ENCODE peak calls at places on chromosomes 16 and 17, in six cellular contexts. Y, Z, F, R, E and U are unnamed samples.
A peak's percentile ranks its signal among the peaks of the same experiment; 100 is the strongest.

GRCh38 chr16:69814078-69814477 is 51.9 kb downstream of the WWP2 start:
- DNase-seq in Y (no peak), Z (no peak), F (no peak), R (no peak), E (no peak), U (no peak)

GRCh38 chr17:1050996-1051925 is 54.3 kb downstream of the TIMM22 start:
- DNase-seq in Y (no peak), Z (no peak), F (no peak), R (no peak), E (no peak), U (no peak)

GRCh38 chr17:66373944-66374817 is 71.8 kb downstream of the PRKCA start:
- DNase-seq in Y (no peak), Z (no peak), F (no peak), R (no peak), E (peak; percentile 77), U (peak; percentile 24)

GRCh38 chr17:66964930-66965800 is 658 bp downstream of the CACNG4 start:
- DNase-seq in Y (peak; percentile 84), Z (no peak), F (peak; percentile 30), R (no peak), E (peak; percentile 99), U (peak; percentile 87)

GRCh38 chr16:67115649-67116048 is 5.9 kb downstream of the PHAF1 start:
- DNase-seq in Y (no peak), Z (no peak), F (no peak), R (peak; percentile 75), E (no peak), U (no peak)

GRCh38 chr17:48241131-48241591 is 133.6 kb downstream of the SNX11 start:
- DNase-seq in Y (no peak), Z (peak; percentile 18), F (peak; percentile 85), R (peak; percentile 80), E (no peak), U (no peak)

GRCh38 chr16:84182680-84183571 is 3.9 kb downstream of the TAF1C start:
- DNase-seq in Y (no peak), Z (no peak), F (no peak), R (no peak), E (no peak), U (no peak)

GRCh38 chr16:50093607-50094570 is 28.1 kb downstream of the HEATR3 start:
- DNase-seq in Y (no peak), Z (no peak), F (no peak), R (no peak), E (no peak), U (no peak)

GRCh38 chr16:76910931-76911330 is 280.1 kb upstream of the MON1B start:
- DNase-seq in Y (no peak), Z (peak; percentile 47), F (no peak), R (peak; percentile 93), E (no peak), U (no peak)

GRCh38 chr16:84450176-84450865 is 54.1 kb downstream of the MEAK7 start:
- DNase-seq in Y (no peak), Z (no peak), F (no peak), R (no peak), E (no peak), U (no peak)

GRCh38 chr17:46782250-46782953 is 36.1 kb downstream of the WNT3 start:
- DNase-seq in Y (peak; percentile 75), Z (no peak), F (peak; percentile 38), R (no peak), E (peak; percentile 82), U (no peak)

GRCh38 chr17:835263-835662 is 53.1 kb downstream of the MRM3 start:
- DNase-seq in Y (no peak), Z (peak; percentile 97), F (no peak), R (peak; percentile 99), E (no peak), U (no peak)

GRCh38 chr16:50394215-50394802 is 25.5 kb upstream of the BRD7 start:
- DNase-seq in Y (no peak), Z (no peak), F (peak; percentile 20), R (no peak), E (no peak), U (no peak)

GRCh38 chr16:11632455-11632921 is 35.8 kb upstream of the SNN start:
- DNase-seq in Y (no peak), Z (peak; percentile 66), F (no peak), R (peak; percentile 88), E (no peak), U (no peak)

GRCh38 chr17:38341035-38341721 is 2.6 kb downstream of the GPR179 start:
- DNase-seq in Y (peak; percentile 40), Z (no peak), F (no peak), R (peak; percentile 25), E (peak; percentile 84), U (no peak)

GRCh38 chr16:19840524-19841110 is 44.0 kb downstream of the GPRC5B start:
- DNase-seq in Y (no peak), Z (no peak), F (no peak), R (no peak), E (no peak), U (peak; percentile 38)

GRCh38 chr16:28318042-28318597 is 25.8 kb downstream of the SBK1 start:
- DNase-seq in Y (no peak), Z (no peak), F (no peak), R (no peak), E (no peak), U (no peak)

GRCh38 chr16:75087040-75087979 is 29.3 kb downstream of the LDHD start:
- DNase-seq in Y (no peak), Z (peak; percentile 31), F (peak; percentile 18), R (peak; percentile 89), E (peak; percentile 36), U (no peak)

GRCh38 chr17:31327534-31328526 is 6.4 kb upstream of the EVI2A start:
- DNase-seq in Y (no peak), Z (no peak), F (no peak), R (peak; percentile 85), E (no peak), U (no peak)

GRCh38 chr17:78272181-78272913 is 40.9 kb downstream of the TMEM235 start:
- DNase-seq in Y (peak; percentile 67), Z (no peak), F (peak; percentile 35), R (peak; percentile 63), E (peak; percentile 15), U (no peak)

GRCh38 chr17:49191917-49192741 is 18.2 kb downstream of the GNGT2 start:
- DNase-seq in Y (peak; percentile 91), Z (peak; percentile 62), F (peak; percentile 94), R (peak; percentile 84), E (peak; percentile 88), U (peak; percentile 93)

GRCh38 chr16:73433493-73434307 is 385.8 kb upstream of the ZFHX3 start:
- DNase-seq in Y (no peak), Z (no peak), F (no peak), R (no peak), E (no peak), U (no peak)

DNA sequence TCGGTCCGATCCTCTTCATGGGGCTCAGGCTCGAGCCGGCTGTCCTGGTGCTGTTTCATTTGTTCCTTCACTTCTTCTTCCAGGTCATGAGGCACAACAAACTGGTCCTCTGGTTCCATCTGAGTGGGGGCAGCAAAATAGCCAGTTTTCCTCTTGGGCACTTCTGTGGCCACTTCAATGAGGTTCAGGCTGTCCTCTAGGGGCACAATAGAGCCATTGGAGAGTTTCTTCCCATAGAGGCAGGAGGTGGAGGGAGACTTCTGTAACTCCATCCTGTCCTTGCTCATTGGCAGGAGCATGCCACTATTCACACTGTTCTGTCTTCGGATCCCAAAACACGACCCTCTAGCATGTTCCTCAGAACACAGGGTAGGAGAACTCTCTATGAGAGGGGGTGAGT is 22.9 kb downstream of the MARVELD3 start:
- DNase-seq in Y (no peak), Z (no peak), F (no peak), R (no peak), E (no peak), U (no peak)
- TF ChIP-seq CTCF in Y (peak; percentile 23), Z (peak; percentile 21), F (peak; percentile 38), R (peak; percentile 37), E (peak; percentile 45), U (no peak)

DNA sequence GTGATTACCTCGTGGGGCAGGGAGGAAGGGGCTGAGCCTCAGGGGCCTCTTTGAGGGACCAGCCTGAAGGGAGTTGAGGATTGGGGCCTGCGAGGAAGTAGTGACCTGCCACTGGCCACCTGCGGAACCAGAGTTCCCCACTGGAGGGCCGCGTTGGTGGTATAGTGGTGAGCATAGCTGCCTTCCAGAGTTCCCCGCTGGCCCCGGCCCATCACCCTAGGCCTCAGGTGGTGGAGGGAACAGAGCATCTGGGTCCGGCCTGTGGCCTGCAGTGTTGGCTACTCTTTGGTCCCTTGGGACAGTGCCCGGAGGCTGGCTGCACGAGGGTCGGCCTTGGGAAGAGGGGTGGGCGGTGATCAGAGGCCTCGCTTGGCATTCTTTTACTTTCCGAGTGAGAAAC is 20.5 kb downstream of the MGAT5B start:
- DNase-seq in Y (peak; percentile 78), Z (no peak), F (no peak), R (no peak), E (no peak), U (peak; percentile 58)
- TF ChIP-seq CTCF in Y (no peak), Z (no peak), F (no peak), R (no peak), E (peak; percentile 17), U (peak; percentile 39)

DNA sequence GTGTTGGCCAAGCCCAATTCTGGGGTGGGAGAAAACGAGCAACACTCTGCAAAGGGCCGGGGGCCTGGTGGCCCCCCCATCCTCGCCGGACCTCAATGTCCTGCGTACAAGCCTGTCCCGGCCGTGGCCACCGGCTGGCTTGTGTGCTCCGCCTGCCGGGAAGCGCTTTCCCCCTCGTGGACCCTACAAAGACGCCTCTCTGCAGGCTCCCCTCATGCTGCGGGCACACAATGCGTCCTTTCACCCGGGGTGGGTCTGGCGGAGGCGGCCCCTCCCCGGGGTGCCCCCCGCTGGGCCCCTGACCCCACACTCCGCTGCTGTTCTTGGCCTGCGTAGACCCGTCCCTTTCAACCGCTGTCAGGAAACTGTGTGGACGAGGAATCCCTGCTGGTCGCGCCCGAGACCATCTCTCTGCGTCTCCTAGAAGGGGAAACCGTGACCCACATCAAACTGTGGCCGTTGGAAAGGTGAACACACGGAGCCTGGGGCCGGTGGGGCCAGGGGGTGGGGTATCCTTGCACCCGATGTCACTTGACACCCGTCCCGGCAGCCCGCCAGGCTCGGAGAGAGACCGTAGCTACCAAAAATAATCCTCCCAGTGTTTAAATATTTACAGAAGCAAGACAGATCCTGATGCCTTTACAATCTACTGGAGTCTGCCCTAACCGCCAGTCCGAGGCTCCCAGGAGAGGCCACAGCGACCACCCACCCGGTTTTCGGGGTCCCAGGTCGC is 43.6 kb downstream of the TBC1D16 start:
- DNase-seq in Y (no peak), Z (no peak), F (no peak), R (no peak), E (no peak), U (no peak)
- TF ChIP-seq CTCF in Y (no peak), Z (no peak), F (no peak), R (no peak), E (no peak), U (peak; percentile 4)

DNA sequence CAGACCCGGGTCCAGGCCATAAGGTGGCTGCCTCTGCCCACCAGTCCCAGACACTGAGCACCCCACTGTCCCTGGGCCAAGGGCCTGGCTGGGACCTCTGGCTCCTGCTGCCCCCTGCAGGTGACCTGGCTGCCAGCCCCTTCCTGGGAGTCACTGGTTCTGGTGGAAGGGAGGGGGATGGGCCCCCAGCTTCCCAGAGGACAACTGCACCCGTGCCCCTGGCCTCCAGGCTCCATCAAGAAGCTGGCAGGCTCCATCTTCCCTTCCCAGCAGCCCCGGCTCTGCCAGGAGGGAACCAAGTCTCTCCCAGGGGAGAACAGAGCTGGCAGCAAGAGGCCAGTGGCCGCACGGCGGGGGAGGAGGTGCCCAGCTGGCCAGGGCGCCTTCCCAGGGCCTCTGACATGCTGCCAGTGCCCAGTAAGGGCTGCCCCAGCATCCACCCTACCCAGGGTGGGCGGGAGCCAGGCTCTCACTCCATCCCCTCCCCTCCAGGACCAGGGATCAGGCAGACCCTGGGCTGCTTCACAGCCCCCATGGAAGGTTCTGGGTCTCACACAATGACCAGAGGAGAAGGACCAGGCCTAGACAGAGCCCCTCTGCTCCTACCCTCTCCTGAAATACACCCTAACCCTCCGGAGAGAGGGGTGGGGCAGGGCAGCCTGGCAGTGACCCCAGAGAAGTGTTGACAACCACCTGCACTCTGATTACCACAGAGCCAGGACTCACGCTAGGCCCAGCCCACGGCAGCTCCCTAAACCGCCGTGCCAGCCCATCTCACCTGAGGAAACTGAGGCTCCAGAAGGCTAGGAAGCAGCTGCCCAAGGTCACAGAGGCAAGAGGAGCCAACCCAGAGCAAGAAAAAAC is 3.6 kb downstream of the CLUH start:
- DNase-seq in Y (peak; percentile 73), Z (no peak), F (no peak), R (no peak), E (peak; percentile 83), U (peak; percentile 74)
- TF ChIP-seq CTCF in Y (peak; percentile 38), Z (peak; percentile 39), F (peak; percentile 50), R (peak; percentile 49), E (peak; percentile 53), U (peak; percentile 50)